ENCODE peak calls at places on chromosomes 1 and 21, in seven cellular contexts. Z, W, A, T, K, Q and Y are unnamed samples. For H3K27me3 and H3K9me3, the result is how much of the 10 kb centered on the place peaks cover.

GRCh38 chr21:30710499-30710898 is 8.1 kb downstream of the KRTAP21-3 start:
- DNase-seq in Z (no peak), W (no peak), A (no peak), T (no peak), K (no peak), Q (no peak), Y (no peak)

GRCh38 chr1:205961405-205961804 is 18.1 kb upstream of the SLC26A9 start:
- DNase-seq in Z (no peak), W (no peak), A (no peak), T (no peak), K (no peak), Q (no peak), Y (peak)

GRCh38 chr1:207424570-207425131 is 29.5 kb upstream of the CR2 start:
- DNase-seq in Z (no peak), W (no peak), A (no peak), T (no peak), K (no peak), Q (no peak), Y (no peak)

GRCh38 chr1:145960468-145961108 is 2.8 kb upstream of the LIX1L start:
- DNase-seq in Z (peak), W (no peak), A (peak), T (peak), K (peak), Q (peak), Y (peak)

GRCh38 chr21:22356663-22357062 is 1358.5 kb downstream of the NCAM2 start:
- DNase-seq in Z (no peak), W (no peak), A (no peak), T (no peak), K (no peak), Q (no peak), Y (no peak)

GRCh38 chr1:215566556-215567490 is at the start of gene KCTD3:
- DNase-seq in Z (peak), W (peak), A (peak), T (peak), K (peak), Q (peak), Y (peak)

GRCh38 chr1:238384381-238384780 is 493.7 kb upstream of the ZP4 start:
- DNase-seq in Z (no peak), W (no peak), A (no peak), T (no peak), K (no peak), Q (no peak), Y (no peak)

GRCh38 chr21:46048926-46049889 is 48.7 kb upstream of the COL6A2 start:
- DNase-seq in Z (peak), W (no peak), A (no peak), T (no peak), K (peak), Q (peak), Y (peak)

GRCh38 chr1:66368261-66368660 is 165.7 kb upstream of the SGIP1 start:
- DNase-seq in Z (no peak), W (no peak), A (no peak), T (no peak), K (no peak), Q (no peak), Y (no peak)

GRCh38 chr1:225408249-225408648 is 19.6 kb downstream of the LBR start:
- DNase-seq in Z (no peak), W (no peak), A (no peak), T (no peak), K (no peak), Q (no peak), Y (no peak)

GRCh38 chr1:236168716-236169429 is 26.5 kb downstream of the GPR137B start:
- DNase-seq in Z (no peak), W (no peak), A (no peak), T (peak), K (peak), Q (peak), Y (peak)

GRCh38 chr1:6414443-6414844 is 5.3 kb downstream of the HES2 start:
- DNase-seq in Z (no peak), W (peak), A (peak), T (peak), K (no peak), Q (no peak), Y (no peak)

GRCh38 chr1:2009297-2010053 is 5.9 kb upstream of the CFAP74 start:
- DNase-seq in Z (peak), W (no peak), A (no peak), T (no peak), K (no peak), Q (no peak), Y (no peak)
- H3K27me3 ChIP-seq in Z (under half), W (half or more), A (under half), T (half or more), K (half or more), Q (under half), Y (under half)

DNA sequence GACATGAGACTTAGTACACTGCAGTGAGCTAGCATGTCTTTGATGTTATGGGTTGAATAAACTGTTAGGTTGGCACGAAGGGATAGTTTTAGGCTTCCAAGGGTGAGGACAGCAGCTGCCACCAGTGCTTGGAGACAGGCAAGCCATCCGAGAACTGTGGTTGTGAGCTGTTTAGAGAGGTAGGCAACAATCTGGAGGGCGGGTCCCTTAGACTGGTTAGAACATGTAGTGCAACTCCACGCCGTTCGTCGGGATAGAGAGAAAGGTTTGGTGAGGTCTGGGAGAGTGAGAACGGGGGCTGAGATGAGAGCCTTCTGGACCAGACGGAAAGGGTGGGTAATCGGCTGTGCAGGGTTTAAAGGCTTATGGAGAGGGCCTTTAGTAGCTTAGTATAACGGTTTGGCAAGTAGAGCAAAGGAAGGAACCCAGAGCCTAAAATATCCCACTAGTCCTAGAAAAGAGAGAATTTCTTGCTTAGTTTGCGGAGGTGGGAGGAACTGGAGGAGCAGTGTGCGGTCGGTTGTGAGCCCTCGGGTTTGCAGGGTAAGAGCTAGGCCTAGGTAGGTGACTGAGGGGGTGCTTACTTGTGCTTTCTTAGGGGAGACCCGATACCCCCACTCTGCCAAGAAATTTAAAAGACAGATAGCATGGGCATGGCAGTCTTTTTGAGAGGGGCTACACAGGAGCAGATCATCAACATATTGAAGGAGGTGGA is 72.8 kb downstream of the CNST start:
- DNase-seq in Z (no peak), W (no peak), A (no peak), T (no peak), K (no peak), Q (no peak), Y (no peak)
- H3K9me3 ChIP-seq in Z (under half), W (under half), A (under half), T (under half), K (under half), Q (under half), Y (under half)

DNA sequence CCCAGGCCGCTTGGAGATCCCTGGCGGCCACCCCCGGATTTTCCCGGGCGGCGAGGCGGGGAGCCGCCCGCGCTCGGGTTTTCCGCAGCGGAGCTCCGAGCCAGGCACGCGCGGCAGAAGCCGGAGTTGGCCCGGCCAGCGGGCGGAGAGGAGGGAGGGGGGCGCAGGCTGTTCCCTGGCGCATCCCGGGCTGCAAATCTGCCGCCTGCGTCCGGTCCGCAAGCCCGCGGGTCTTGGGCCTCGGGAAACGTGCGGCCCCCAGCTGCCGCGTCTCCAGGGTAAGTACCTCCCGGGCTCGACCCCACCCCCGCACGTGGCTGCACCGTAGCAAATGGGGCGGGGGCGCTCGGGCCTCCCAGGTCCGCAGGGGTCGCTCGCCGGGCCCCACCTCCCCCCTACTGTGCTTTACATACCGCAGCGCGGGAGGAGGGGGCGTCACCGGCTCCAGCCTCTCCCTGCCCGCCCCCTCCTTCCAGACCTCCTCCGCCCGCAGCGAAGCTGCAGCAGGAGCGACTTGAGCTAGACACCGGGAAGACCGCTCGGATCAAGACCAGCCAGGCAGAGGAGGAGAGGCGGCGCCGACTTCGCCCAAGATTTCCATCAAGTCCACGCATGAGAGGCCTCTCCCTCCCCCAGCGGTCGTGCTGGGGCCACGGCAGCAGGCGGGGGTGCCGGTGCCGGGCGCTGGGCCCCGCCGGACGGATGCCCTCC is 1.6 kb downstream of the TMEM200B start:
- DNase-seq in Z (peak), W (no peak), A (peak), T (no peak), K (no peak), Q (peak), Y (peak)
- H3K27me3 ChIP-seq in Z (under half), W (under half), A (half or more), T (under half), K (half or more), Q (under half), Y (under half)

GRCh38 chr1:90989302-90989701 is 32.5 kb downstream of the ZNF644 start:
- DNase-seq in Z (no peak), W (no peak), A (no peak), T (no peak), K (no peak), Q (no peak), Y (no peak)
- H3K9me3 ChIP-seq in Z (under half), W (under half), A (under half), T (under half), K (under half), Q (under half), Y (under half)